ENCODE peak calls at places on chromosome 4, in five cellular contexts. J is left ventricle myocardium inferior, S is GM12878, T is mammary epithelial cell, E is OCI-LY7. P is an unnamed sample.

GRCh38 chr4:121791481-121791880 is 9.6 kb upstream of the EXOSC9 start:
- DNase-seq in J (no peak), S (no peak), T (peak; percentile 35), E (no peak), P (no peak)

GRCh38 chr4:71772592-71772991 is 11.3 kb downstream of the GC start:
- DNase-seq in J (no peak), S (no peak), T (no peak), E (no peak), P (no peak)

GRCh38 chr4:167216783-167217182 is 17.5 kb downstream of the SPOCK3 start:
- DNase-seq in J (no peak), S (no peak), T (no peak), E (no peak), P (no peak)

GRCh38 chr4:141425124-141425523 is 204.4 kb downstream of the ZNF330 start:
- DNase-seq in J (no peak), S (no peak), T (peak; percentile 41), E (no peak), P (no peak)

GRCh38 chr4:175986-176385 is 51.7 kb downstream of the ZNF718 start:
- DNase-seq in J (no peak), S (no peak), T (no peak), E (no peak), P (no peak)

GRCh38 chr4:184250795-184251679 is 33.4 kb upstream of the ENPP6 start:
- DNase-seq in J (no peak), S (no peak), T (peak; percentile 47), E (peak; percentile 77), P (no peak)

GRCh38 chr4:179597301-179597700 is 2155.1 kb upstream of the AGA start:
- DNase-seq in J (no peak), S (no peak), T (no peak), E (no peak), P (no peak)

GRCh38 chr4:97953171-97953570 is 190.1 kb downstream of the STPG2 start:
- DNase-seq in J (no peak), S (no peak), T (no peak), E (no peak), P (no peak)

GRCh38 chr4:134470544-134470943 is 269.0 kb upstream of the PABPC4L start:
- DNase-seq in J (no peak), S (no peak), T (no peak), E (no peak), P (no peak)

GRCh38 chr4:74544655-74545361 is 99.9 kb downstream of the AREG start:
- DNase-seq in J (no peak), S (no peak), T (no peak), E (no peak), P (no peak)

GRCh38 chr4:41304221-41304620 is 47.5 kb downstream of the UCHL1 start:
- DNase-seq in J (no peak), S (no peak), T (no peak), E (no peak), P (no peak)

GRCh38 chr4:5751073-5751917 is 40.3 kb downstream of the EVC start:
- DNase-seq in J (no peak), S (no peak), T (no peak), E (no peak), P (no peak)

GRCh38 chr4:38867478-38868054 is at the start of gene FAM114A1:
- DNase-seq in J (peak; percentile 85), S (no peak), T (peak; percentile 70), E (no peak), P (no peak)

GRCh38 chr4:156800463-156800862 is 171.1 kb downstream of the PDGFC start:
- DNase-seq in J (no peak), S (no peak), T (no peak), E (no peak), P (no peak)
- TF ChIP-seq CTCF in J (no peak), S (no peak), T (no peak), E (no peak), P (no peak)

DNA sequence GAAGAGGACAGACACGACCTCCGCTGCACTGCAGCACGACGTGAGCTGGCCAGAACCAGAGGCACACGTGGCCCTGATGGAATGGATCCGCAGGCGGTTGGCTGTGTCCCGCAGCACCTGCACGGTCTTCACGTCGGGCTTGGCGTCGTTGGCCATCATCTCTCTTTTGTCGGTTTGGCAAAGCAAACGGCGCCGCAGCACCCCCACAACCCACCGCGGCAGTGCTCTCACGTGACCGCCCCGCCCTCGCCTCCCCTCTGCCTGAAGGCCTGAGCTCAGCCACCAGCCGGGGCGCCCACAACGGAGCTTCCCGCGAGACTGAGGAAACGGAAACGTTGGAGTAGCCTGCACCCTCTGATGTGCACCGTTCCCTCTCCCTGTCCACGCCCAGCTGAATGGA is at the start of gene TKTL2:
- DNase-seq in J (no peak), S (no peak), T (no peak), E (no peak), P (no peak)
- H3K4me3 ChIP-seq in J (no peak within 1 kb of the TSS), S (no peak within 1 kb of the TSS), T (no peak within 1 kb of the TSS), E (no peak within 1 kb of the TSS), P (no peak within 1 kb of the TSS)

GRCh38 chr4:112517067-112517588 is 1.1 kb upstream of the NEUROG2 start:
- DNase-seq in J (no peak), S (peak; percentile 65), T (no peak), E (peak; percentile 51), P (peak; percentile 68)
- TF ChIP-seq CTCF in J (no peak), S (peak; percentile 19), T (no peak), E (peak; percentile 68), P (peak; percentile 37)

DNA sequence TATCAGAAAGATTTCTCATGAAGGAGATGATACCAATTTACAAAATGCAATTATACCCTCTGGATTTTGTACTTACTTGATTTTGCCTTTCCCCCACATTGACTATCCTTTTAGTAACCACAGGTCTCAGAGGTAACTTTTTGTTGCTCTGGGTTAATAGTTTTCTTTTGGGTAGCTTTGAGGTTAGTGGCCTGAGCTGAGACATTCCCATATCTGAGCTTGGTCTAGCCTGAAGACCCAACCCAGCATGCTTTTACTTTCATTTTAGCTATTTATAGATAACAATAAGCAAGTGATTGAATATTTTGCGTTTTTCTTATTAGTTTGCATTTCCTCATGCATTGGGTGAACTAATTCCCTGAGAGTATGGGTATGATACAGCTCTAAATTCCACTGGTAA is 11.7 kb downstream of the HTN1 start:
- DNase-seq in J (no peak), S (peak; percentile 13), T (no peak), E (no peak), P (no peak)
- H3K4me3 ChIP-seq in J (no peak overlapping the region), S (no peak overlapping the region), T (no peak overlapping the region), E (no peak overlapping the region), P (no peak overlapping the region)

GRCh38 chr4:1376841-1377605 is 29.2 kb downstream of the NKX1-1 start:
- DNase-seq in J (peak; percentile 10), S (no peak), T (no peak), E (no peak), P (no peak)
- TF ChIP-seq CTCF in J (no peak), S (no peak), T (no peak), E (no peak), P (no peak)

P was measured in GM12864.